ENCODE peak calls at places on chromosomes 13 and 19, in four cellular contexts. D is mesenteric fat pad; M is CD8-positive, alpha-beta T cell; Z is CD4-positive, alpha-beta T cell. P is an unnamed sample.
A peak's percentile ranks its signal among the peaks of the same experiment; 100 is the strongest.

GRCh38 chr19:35738887-35739229 is 3.4 kb downstream of the IGFLR1 start:
- DNase-seq in D (no peak), M (no peak), Z (no peak), P (no peak)

GRCh38 chr19:27906081-27906480 is 1306.9 kb downstream of the UQCRFS1 start:
- DNase-seq in D (no peak), M (no peak), Z (no peak), P (no peak)

GRCh38 chr13:63190219-63190618 is 1774.6 kb upstream of the PCDH20 start:
- DNase-seq in D (no peak), M (no peak), Z (no peak), P (no peak)

GRCh38 chr19:55443824-55444719 is 972 bp upstream of the SHISA7 start:
- DNase-seq in D (no peak), M (no peak), Z (no peak), P (no peak)

GRCh38 chr13:20901668-20902437 is 693 bp downstream of the XPO4 start:
- DNase-seq in D (peak; percentile 86), M (no peak), Z (peak; percentile 9), P (no peak)

GRCh38 chr19:39390460-39390758 is 497 bp downstream of the PAF1 start:
- DNase-seq in D (no peak), M (no peak), Z (peak; percentile 92), P (peak; percentile 87)

GRCh38 chr13:45398862-45399261 is 19.3 kb downstream of the SLC25A30 start:
- DNase-seq in D (no peak), M (no peak), Z (peak; percentile 48), P (no peak)

GRCh38 chr13:110340812-110341444 is 33.8 kb downstream of the COL4A2 start:
- DNase-seq in D (peak; percentile 93), M (no peak), Z (peak; percentile 42), P (peak; percentile 44)

GRCh38 chr13:100528353-100528752 is 60.2 kb downstream of the GGACT start:
- DNase-seq in D (no peak), M (no peak), Z (no peak), P (no peak)

GRCh38 chr19:35908010-35908441 is at the start of gene TYROBP:
- DNase-seq in D (no peak), M (no peak), Z (no peak), P (no peak)

GRCh38 chr13:70249332-70250064 is 141.2 kb upstream of the KLHL1 start:
- DNase-seq in D (no peak), M (no peak), Z (no peak), P (no peak)

GRCh38 chr13:100022798-100023197 is 41.2 kb downstream of the ZIC2 start:
- DNase-seq in D (no peak), M (no peak), Z (no peak), P (no peak)

GRCh38 chr19:23949611-23950010 is 34.9 kb downstream of the ZNF726 start:
- DNase-seq in D (no peak), M (no peak), Z (no peak), P (no peak)

GRCh38 chr13:100875392-100876043 is 200.9 kb upstream of the TMTC4 start:
- DNase-seq in D (no peak), M (no peak), Z (no peak), P (no peak)

P was measured in B cell.